ENCODE peak calls at places on chromosomes 5 and 9, in seven cellular contexts. S is GM23338, L is fibroblast of mammary gland, O is HEK293T, X is glutamatergic neuron, R is AG08395, U is amygdala. W is an unnamed sample.

GRCh38 chr9:133888779-133889491 is 103.2 kb downstream of the VAV2 start:
- DNase-seq in S (no peak), L (no peak), O (no peak), X (peak), R (no peak), U (peak), W (no peak)

GRCh38 chr9:90801507-90802289 is at the start of gene SYK:
- DNase-seq in S (peak), L (no peak), O (peak), X (peak), R (no peak), U (no peak), W (peak)

GRCh38 chr9:126020836-126021235 is 273.7 kb downstream of the PBX3 start:
- DNase-seq in S (no peak), L (no peak), O (no peak), X (no peak), R (no peak), U (no peak), W (no peak)

GRCh38 chr5:35855221-35855620 is 1.5 kb upstream of the IL7R start:
- DNase-seq in S (no peak), L (no peak), O (no peak), X (no peak), R (no peak), U (no peak), W (no peak)

GRCh38 chr9:88593537-88594185 is 58.7 kb downstream of the NXNL2 start:
- DNase-seq in S (peak), L (peak), O (peak), X (peak), R (peak), U (no peak), W (peak)

GRCh38 chr5:1367149-1367548 is 22.2 kb upstream of the CLPTM1L start:
- DNase-seq in S (no peak), L (no peak), O (no peak), X (no peak), R (no peak), U (no peak), W (no peak)

GRCh38 chr9:120532475-120532874 is 47.5 kb downstream of the CDK5RAP2 start:
- DNase-seq in S (no peak), L (peak), O (no peak), X (no peak), R (peak), U (no peak), W (no peak)

GRCh38 chr9:97064171-97064570 is 25.2 kb upstream of the CTSV start:
- DNase-seq in S (no peak), L (no peak), O (no peak), X (no peak), R (no peak), U (no peak), W (no peak)

GRCh38 chr5:96177303-96177869 is 215.7 kb upstream of the ELL2 start:
- DNase-seq in S (no peak), L (peak), O (no peak), X (no peak), R (peak), U (no peak), W (no peak)

GRCh38 chr5:5883116-5883515 is 460.6 kb downstream of the ICE1 start:
- DNase-seq in S (no peak), L (no peak), O (no peak), X (no peak), R (no peak), U (no peak), W (no peak)

GRCh38 chr9:124285903-124286291 is 28.1 kb downstream of the NEK6 start:
- DNase-seq in S (no peak), L (peak), O (no peak), X (no peak), R (peak), U (no peak), W (peak)

GRCh38 chr5:172600571-172600970 is 40.5 kb upstream of the NEURL1B start:
- DNase-seq in S (no peak), L (no peak), O (no peak), X (no peak), R (no peak), U (no peak), W (no peak)

GRCh38 chr9:93576296-93577044 is at the start of gene PHF2:
- DNase-seq in S (peak), L (no peak), O (peak), X (no peak), R (peak), U (no peak), W (peak)

GRCh38 chr5:62718368-62718767 is 139.7 kb downstream of the LRRC70 start:
- DNase-seq in S (peak), L (peak), O (no peak), X (no peak), R (no peak), U (no peak), W (peak)

GRCh38 chr5:57164124-57164523 is 9.7 kb upstream of the GPBP1 start:
- DNase-seq in S (no peak), L (no peak), O (no peak), X (no peak), R (no peak), U (no peak), W (no peak)

GRCh38 chr5:9507974-9508373 is 37.9 kb downstream of the SEMA5A start:
- DNase-seq in S (no peak), L (peak), O (no peak), X (no peak), R (peak), U (no peak), W (no peak)

GRCh38 chr5:154198611-154199230 is 8.2 kb downstream of the GALNT10 start:
- DNase-seq in S (peak), L (peak), O (no peak), X (no peak), R (peak), U (no peak), W (no peak)

GRCh38 chr9:125258832-125259534 is 2.6 kb upstream of the GAPVD1 start:
- DNase-seq in S (no peak), L (no peak), O (no peak), X (no peak), R (no peak), U (no peak), W (no peak)

GRCh38 chr9:95509851-95510529 is 6.8 kb downstream of the PTCH1 start:
- DNase-seq in S (no peak), L (no peak), O (no peak), X (peak), R (no peak), U (no peak), W (peak)

GRCh38 chr5:59709346-59709821 is 184.1 kb downstream of the PDE4D start:
- DNase-seq in S (peak), L (no peak), O (peak), X (no peak), R (no peak), U (no peak), W (no peak)